ENCODE peak calls at places on chromosomes 5 and 9, in seven cellular contexts. Y is fibroblast of pulmonary artery, Z is activated B cell treated with CpG ODN at 0.5 μM for 24 hours, M is esophagus squamous epithelium, L is epithelial cell of esophagus, H is psoas muscle, X is fibroblast of lung. V is an unnamed sample.

GRCh38 chr5:72955143-72955767 is 586 bp upstream of the FCHO2 start:
- DNase-seq in H (peak), L (peak), Z (no peak), X (no peak), M (peak), Y (peak), V (no peak)

GRCh38 chr5:126972062-126972895 is 58.1 kb downstream of the MARCHF3 start:
- DNase-seq in Y (peak), Z (peak), M (no peak), X (peak), L (no peak), H (no peak), V (no peak)

GRCh38 chr5:116303810-116304209 is 219.0 kb downstream of the COMMD10 start:
- DNase-seq in Y (no peak), H (no peak), X (no peak), M (no peak), L (no peak), Z (no peak), V (no peak)

GRCh38 chr5:24167791-24168190 is 477.0 kb downstream of the CDH10 start:
- DNase-seq in X (no peak), L (peak), H (no peak), Y (no peak), Z (no peak), M (no peak), V (no peak)

GRCh38 chr9:93576296-93577044 is at the start of gene PHF2:
- DNase-seq in M (no peak), X (no peak), L (peak), Z (peak), H (peak), Y (peak), V (peak)

GRCh38 chr5:34682926-34683623 is 26.9 kb downstream of the RAI14 start:
- DNase-seq in X (no peak), H (peak), M (no peak), Z (no peak), Y (peak), L (peak), V (no peak)

GRCh38 chr5:180137401-180138213 is 66.0 kb upstream of the RNF130 start:
- DNase-seq in Z (no peak), Y (no peak), H (no peak), L (no peak), X (no peak), M (no peak), V (peak)

GRCh38 chr5:88679638-88680037 is 203.3 kb downstream of the MEF2C start:
- DNase-seq in X (no peak), Y (no peak), H (no peak), Z (no peak), L (no peak), M (no peak), V (no peak)

GRCh38 chr9:4832786-4833579 is 40.2 kb downstream of the RCL1 start:
- DNase-seq in X (peak), L (peak), H (no peak), Y (peak), Z (no peak), M (no peak), V (no peak)

GRCh38 chr9:132283863-132284262 is 70.9 kb downstream of the SETX start:
- DNase-seq in Z (no peak), L (no peak), M (no peak), X (peak), Y (peak), H (no peak), V (no peak)

GRCh38 chr5:56588636-56589485 is 226.5 kb upstream of the MAP3K1 start:
- DNase-seq in H (peak), M (peak), L (no peak), X (no peak), Y (no peak), Z (peak), V (peak)

GRCh38 chr5:157143127-157143959 is 678 bp upstream of the MED7 start:
- DNase-seq in L (peak), H (peak), M (peak), Y (peak), X (no peak), Z (peak), V (peak)

GRCh38 chr5:37847978-37848425 is 8.2 kb upstream of the GDNF start:
- DNase-seq in Z (no peak), X (peak), H (no peak), L (peak), Y (peak), M (no peak), V (no peak)

GRCh38 chr9:33162721-33163311 is 4.3 kb downstream of the B4GALT1 start:
- DNase-seq in H (peak), M (no peak), Z (no peak), L (peak), X (peak), Y (peak), V (no peak)

GRCh38 chr9:126607086-126607485 is 6.6 kb upstream of the LMX1B start:
- DNase-seq in L (no peak), X (no peak), H (no peak), Z (no peak), M (no peak), Y (no peak), V (no peak)

GRCh38 chr5:73298251-73299016 is 125.4 kb downstream of the TMEM174 start:
- DNase-seq in L (no peak), Y (no peak), H (no peak), M (no peak), Z (no peak), X (peak), V (no peak)

GRCh38 chr5:76674330-76675066 is 41.4 kb upstream of the F2R start:
- DNase-seq in L (no peak), Y (no peak), X (no peak), Z (no peak), M (no peak), H (no peak), V (no peak)

GRCh38 chr9:21789541-21790037 is 12.8 kb upstream of the MTAP start:
- DNase-seq in Y (peak), X (peak), H (no peak), Z (no peak), L (peak), M (no peak), V (no peak)

GRCh38 chr9:91089405-91090131 is 272.1 kb downstream of the AUH start:
- DNase-seq in M (no peak), H (no peak), L (peak), Y (peak), X (peak), Z (no peak), V (no peak)

GRCh38 chr5:40985501-40985900 is 76.2 kb downstream of the C7 start:
- DNase-seq in Z (no peak), H (no peak), X (no peak), L (no peak), M (no peak), Y (no peak), V (no peak)

GRCh38 chr5:75869891-75870290 is 152.7 kb upstream of the POC5 start:
- DNase-seq in M (no peak), X (no peak), Y (no peak), L (peak), Z (no peak), H (no peak), V (no peak)

GRCh38 chr9:35313911-35314310 is 152.1 kb downstream of the UNC13B start:
- DNase-seq in Y (no peak), L (peak), M (no peak), H (no peak), Z (no peak), X (peak), V (no peak)

GRCh38 chr9:77678136-77678535 is 30.0 kb upstream of the GNA14 start:
- DNase-seq in M (no peak), H (no peak), Z (no peak), L (no peak), Y (no peak), X (peak), V (no peak)

GRCh38 chr9:78668148-78668825 is 371.4 kb downstream of the PSAT1 start:
- DNase-seq in X (no peak), L (peak), Z (no peak), M (no peak), Y (no peak), H (no peak), V (no peak)

GRCh38 chr5:111070272-111071134 is 1.0 kb upstream of the TSLP start:
- DNase-seq in X (no peak), H (peak), M (no peak), Z (no peak), L (no peak), Y (no peak), V (no peak)
- TF ChIP-seq CTCF in X (no peak), H (no peak), M (no peak), Z (no peak), L (no peak), Y (no peak), V (no peak)

GRCh38 chr5:141558150-141558549 is 60.6 kb downstream of the DIAPH1 start:
- DNase-seq in M (no peak), Z (no peak), H (no peak), Y (peak), L (no peak), X (no peak), V (no peak)
- TF ChIP-seq CTCF in M (no peak), Z (no peak), H (no peak), Y (no peak), L (no peak), X (no peak), V (no peak)

DNA sequence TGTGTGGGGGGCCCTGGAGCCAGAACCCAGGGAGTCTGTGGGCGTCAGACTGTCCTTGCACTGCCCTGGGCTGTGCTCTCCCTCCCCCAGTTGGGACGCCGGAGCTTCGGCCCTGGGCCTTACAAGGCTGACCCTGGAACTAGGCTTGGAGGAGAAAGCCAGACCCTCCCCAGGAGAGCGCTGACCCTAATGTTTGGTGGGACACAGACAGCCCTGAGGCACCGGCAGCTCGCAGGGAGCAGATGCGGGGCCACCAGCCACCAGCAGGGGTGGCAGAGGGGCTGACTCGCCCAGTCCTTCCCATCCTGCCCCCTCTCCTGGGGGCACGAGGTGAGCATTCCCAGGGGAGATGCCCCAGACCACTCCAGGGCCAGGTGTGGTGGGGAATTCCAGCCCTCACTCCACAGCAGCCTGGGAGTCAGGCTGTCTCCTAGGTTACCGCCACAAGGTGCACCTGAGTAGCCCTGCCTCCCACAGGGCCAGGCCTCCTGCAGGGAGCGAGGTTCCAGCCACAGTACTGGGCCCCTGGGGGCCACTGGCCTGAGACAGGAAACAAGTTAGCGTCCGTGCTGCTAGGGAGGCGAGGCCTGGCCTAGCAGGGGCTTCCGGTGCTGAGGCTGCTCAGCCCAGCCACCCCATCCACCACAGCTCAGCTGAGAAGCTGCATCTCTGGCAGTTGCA is 134.6 kb downstream of the OLFM1 start:
- DNase-seq in M (no peak), H (no peak), L (no peak), Y (no peak), Z (no peak), X (no peak), V (peak)
- TF ChIP-seq CTCF in M (no peak), H (no peak), L (no peak), Y (no peak), Z (no peak), X (no peak), V (no peak)

DNA sequence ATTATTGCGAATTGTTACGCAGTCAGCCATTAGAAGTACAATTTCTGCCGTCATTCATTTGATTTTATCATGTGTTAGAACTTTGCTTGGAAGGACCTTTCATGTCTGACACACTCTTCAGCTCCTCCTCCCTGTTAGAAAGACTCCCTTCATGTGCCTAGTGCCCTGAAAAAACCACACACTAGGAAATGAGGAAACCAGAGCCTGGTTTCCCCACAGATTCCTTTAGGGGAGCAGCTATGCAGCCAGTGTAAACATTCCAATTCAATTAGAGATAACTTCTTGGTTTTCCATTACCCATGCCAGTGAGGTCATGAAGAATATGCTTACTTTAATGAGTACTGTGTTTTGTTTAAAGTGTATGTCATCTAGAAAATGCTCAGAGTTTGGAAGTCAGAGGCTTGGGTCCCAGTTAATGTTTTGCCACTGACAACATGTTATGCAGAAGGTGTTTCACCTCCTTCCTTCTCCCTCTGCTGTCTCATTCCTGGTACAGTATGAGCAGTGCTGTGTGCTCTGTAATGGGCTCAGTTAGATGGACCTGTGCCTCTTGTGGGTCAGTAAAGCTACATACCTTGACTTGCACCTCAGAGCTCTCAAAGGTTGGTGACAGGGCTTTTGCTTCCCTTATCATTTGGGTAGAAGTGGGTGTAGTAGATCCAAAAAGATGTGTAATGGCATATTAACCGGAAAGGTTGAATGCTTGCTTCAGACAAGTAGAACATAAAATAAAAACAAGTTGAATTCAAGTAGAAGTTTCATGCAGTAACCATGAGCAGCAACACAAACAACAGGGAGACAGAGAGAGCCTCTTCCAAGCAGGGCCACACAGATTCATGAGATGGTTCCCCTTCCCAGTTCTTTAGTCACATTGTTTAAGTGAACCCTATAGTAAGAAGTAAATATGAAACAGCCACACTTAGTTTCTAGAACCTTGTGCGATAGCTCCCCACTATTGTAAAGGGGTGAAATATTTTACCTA is 52.6 kb upstream of the TNFAIP8 start:
- DNase-seq in X (peak), Z (no peak), H (no peak), Y (peak), L (peak), M (no peak), V (no peak)
- TF ChIP-seq CTCF in X (no peak), Z (no peak), H (no peak), Y (no peak), L (peak), M (no peak), V (no peak)

DNA sequence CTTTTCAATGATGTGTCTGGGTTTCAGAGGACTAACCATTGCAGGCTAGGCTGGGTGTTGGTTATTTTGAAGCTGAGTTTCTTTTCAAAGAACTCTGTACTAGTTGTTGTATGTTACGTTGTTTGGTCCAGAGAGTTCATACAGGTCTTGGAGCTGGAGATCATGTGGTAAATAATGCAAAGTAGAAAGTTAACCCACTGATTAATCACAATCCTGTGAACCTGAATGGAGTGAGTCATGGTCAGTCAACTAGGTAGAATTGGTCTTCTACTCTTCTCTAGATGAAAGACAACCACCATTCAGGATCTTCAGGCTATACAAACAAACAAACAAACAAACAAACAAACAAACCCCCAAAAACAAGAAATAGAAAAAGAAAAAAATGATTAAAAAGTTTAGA is 388.9 kb upstream of the ACTBL2 start:
- DNase-seq in Y (no peak), Z (no peak), M (no peak), L (peak), H (no peak), X (no peak), V (no peak)
- TF ChIP-seq CTCF in Y (no peak), Z (no peak), M (no peak), L (no peak), H (no peak), X (no peak), V (no peak)

GRCh38 chr5:3929799-3930198 is 334.2 kb downstream of the IRX1 start:
- DNase-seq in Z (no peak), H (no peak), Y (no peak), X (no peak), L (no peak), M (no peak), V (no peak)
- TF ChIP-seq CTCF in Z (no peak), H (no peak), Y (no peak), X (no peak), L (no peak), M (no peak), V (no peak)

V was measured in spleen.